ENCODE peak calls at places on chromosomes 4 and X, in six cellular contexts. K is spleen, A is sigmoid colon, G is A549, R is tibial nerve, I is body of pancreas. S is an unnamed sample. For H3K4me1, the result is how much of the 10 kb centered on the place peaks cover.

GRCh38 chrX:42524374-42524773 is 253.6 kb downstream of the PPP1R2C start:
- DNase-seq in G (no peak), A (no peak), K (no peak), I (no peak), R (no peak), S (no peak)

GRCh38 chrX:46582964-46583363 is 9.4 kb downstream of the CHST7 start:
- DNase-seq in K (no peak), I (no peak), A (no peak), R (peak), G (peak), S (no peak)

GRCh38 chr4:48305508-48305907 is 35.8 kb upstream of the SLAIN2 start:
- DNase-seq in R (no peak), K (no peak), G (no peak), A (no peak), I (no peak), S (no peak)

GRCh38 chr4:71380721-71381120 is 41.9 kb downstream of the SLC4A4 start:
- DNase-seq in I (no peak), K (no peak), G (peak), A (no peak), R (no peak), S (no peak)

GRCh38 chrX:38342853-38343778 is 9.3 kb upstream of the OTC start:
- DNase-seq in I (no peak), G (peak), A (no peak), R (no peak), K (no peak), S (no peak)

GRCh38 chrX:133307637-133308485 is 89.7 kb upstream of the TFDP3 start:
- DNase-seq in R (no peak), K (no peak), G (no peak), I (no peak), A (no peak), S (no peak)

GRCh38 chrX:30643313-30643821 is 9.9 kb upstream of the GK start:
- DNase-seq in R (no peak), I (no peak), A (no peak), G (no peak), K (no peak), S (no peak)

GRCh38 chr4:125316781-125317525 is 2.2 kb downstream of the FAT4 start:
- DNase-seq in R (peak), A (peak), I (peak), K (peak), G (peak), S (peak)

GRCh38 chr4:65046496-65047101 is 623.7 kb downstream of the EPHA5 start:
- DNase-seq in A (no peak), G (peak), I (peak), K (no peak), R (no peak), S (no peak)

GRCh38 chr4:154464654-154465053 is 26.9 kb downstream of the DCHS2 start:
- DNase-seq in G (no peak), I (no peak), K (no peak), R (no peak), A (no peak), S (no peak)

GRCh38 chr4:3305610-3306371 is 13.0 kb downstream of the RGS12 start:
- DNase-seq in R (no peak), G (no peak), K (peak), A (no peak), I (peak), S (no peak)

GRCh38 chr4:106530034-106530361 is 161.4 kb upstream of the GIMD1 start:
- DNase-seq in K (no peak), I (no peak), A (no peak), R (no peak), G (no peak), S (no peak)

GRCh38 chr4:53450773-53451172 is 73.3 kb downstream of the FIP1L1 start:
- DNase-seq in A (no peak), G (peak), I (no peak), K (no peak), R (no peak), S (no peak)

GRCh38 chr4:6221851-6222760 is 21.8 kb upstream of the JAKMIP1 start:
- DNase-seq in K (peak), A (peak), R (no peak), G (no peak), I (peak), S (peak)

GRCh38 chrX:7330971-7331746 is 183.2 kb upstream of the PUDP start:
- DNase-seq in I (no peak), G (peak), K (no peak), A (no peak), R (peak), S (peak)

GRCh38 chrX:1480082-1480785 is 27.5 kb upstream of the ASMTL start:
- DNase-seq in R (no peak), K (peak), I (no peak), A (peak), G (no peak), S (no peak)

GRCh38 chrX:150581093-150581775 is 12.8 kb downstream of the MTM1 start:
- DNase-seq in I (no peak), K (no peak), A (no peak), G (peak), R (no peak), S (no peak)

GRCh38 chr4:102585329-102585728 is 84.2 kb downstream of the NFKB1 start:
- DNase-seq in R (no peak), A (no peak), K (no peak), G (no peak), I (no peak), S (no peak)

GRCh38 chr4:98081961-98082360 is 61.3 kb downstream of the STPG2 start:
- DNase-seq in I (no peak), K (no peak), R (no peak), G (no peak), A (no peak), S (no peak)

GRCh38 chr4:54541426-54542118 is 116.2 kb upstream of the KIT start:
- DNase-seq in R (no peak), G (no peak), K (no peak), I (no peak), A (no peak), S (no peak)

GRCh38 chr4:26858947-26859401 is 1.7 kb upstream of the STIM2 start:
- DNase-seq in K (no peak), A (no peak), I (no peak), G (no peak), R (no peak), S (no peak)

GRCh38 chr4:26860922-26861433 is 337 bp downstream of the STIM2 start:
- DNase-seq in K (peak), G (peak), I (peak), R (no peak), A (peak), S (peak)

GRCh38 chr4:26861434-26862186 is 969 bp downstream of the STIM2 start:
- DNase-seq in R (peak), I (peak), A (peak), K (peak), G (peak), S (peak)

GRCh38 chr4:26859762-26860156 is 882 bp upstream of the STIM2 start:
- DNase-seq in R (no peak), A (no peak), I (peak), K (no peak), G (no peak), S (no peak)

GRCh38 chr4:26860157-26860921 is at the start of gene STIM2:
- DNase-seq in I (peak), K (peak), A (peak), G (peak), R (peak), S (peak)
- H3K4me1 ChIP-seq in I (half or more), K (half or more), A (under half), G (under half), R (under half), S (under half)

GRCh38 chrX:101357166-101357795 is 8.7 kb upstream of the TIMM8A start:
- DNase-seq in G (peak), A (no peak), K (no peak), I (peak), R (no peak), S (no peak)
- TF ChIP-seq CTCF in G (no peak), A (no peak), K (no peak), I (peak), R (no peak), S (no peak)

GRCh38 chrX:129957241-129958099 is 25.0 kb upstream of the BCORL1 start:
- DNase-seq in I (peak), K (peak), G (peak), A (peak), R (peak), S (peak)
- TF ChIP-seq POLR2A in I (peak), K (no peak), G (peak), A (no peak), R (peak), S (no peak)

GRCh38 chrX:104987063-104987462 is 233.4 kb downstream of the TEX13A start:
- DNase-seq in G (no peak), R (no peak), K (no peak), A (no peak), I (no peak), S (no peak)

GRCh38 chrX:104988038-104988437 is 232.5 kb downstream of the TEX13A start:
- DNase-seq in I (no peak), G (no peak), K (no peak), R (no peak), A (no peak), S (no peak)
- H3K4me1 ChIP-seq in I (under half), G (under half), K (under half), R (under half), A (under half), S (under half)

S was measured in ovary.